ENCODE peak calls at places on chromosomes 16 and 17, in six cellular contexts. One of them, this sample, is unnamed.
A peak's percentile ranks its signal among the peaks of the same experiment; 100 is the strongest.

GRCh38 chr17:44097110-44097810 is 26.2 kb downstream of the HDAC5 start:
- DNase-seq in right lobe of liver: peak; percentile 95
- DNase-seq in sigmoid colon: no peak
- DNase-seq in H54: no peak
- DNase-seq in tibial nerve: no peak
- DNase-seq in Peyer's patch: no peak
- DNase-seq in this sample: no peak

GRCh38 chr16:83561876-83562275 is 245.9 kb upstream of the HSBP1 start:
- DNase-seq in right lobe of liver: no peak
- DNase-seq in sigmoid colon: no peak
- DNase-seq in H54: peak; percentile 6
- DNase-seq in tibial nerve: no peak
- DNase-seq in Peyer's patch: no peak
- DNase-seq in this sample: no peak

GRCh38 chr17:17778308-17779014 is 58.3 kb downstream of the SREBF1 start:
- DNase-seq in right lobe of liver: no peak
- DNase-seq in sigmoid colon: peak; percentile 96
- DNase-seq in H54: no peak
- DNase-seq in tibial nerve: peak; percentile 39
- DNase-seq in Peyer's patch: peak; percentile 69
- DNase-seq in this sample: no peak

GRCh38 chr16:72124148-72124547 is 30.5 kb downstream of the DHX38 start:
- DNase-seq in right lobe of liver: no peak
- DNase-seq in sigmoid colon: no peak
- DNase-seq in H54: no peak
- DNase-seq in tibial nerve: no peak
- DNase-seq in Peyer's patch: no peak
- DNase-seq in this sample: no peak

GRCh38 chr17:3959921-3960601 is 4.2 kb downstream of the ATP2A3 start:
- DNase-seq in right lobe of liver: no peak
- DNase-seq in sigmoid colon: no peak
- DNase-seq in H54: no peak
- DNase-seq in tibial nerve: no peak
- DNase-seq in Peyer's patch: no peak
- DNase-seq in this sample: no peak

GRCh38 chr17:70767102-70767701 is 597.9 kb downstream of the KCNJ2 start:
- DNase-seq in right lobe of liver: no peak
- DNase-seq in sigmoid colon: no peak
- DNase-seq in H54: peak; percentile 5
- DNase-seq in tibial nerve: no peak
- DNase-seq in Peyer's patch: no peak
- DNase-seq in this sample: peak; percentile 11

GRCh38 chr17:17351356-17351891 is 48.3 kb downstream of the NT5M start:
- DNase-seq in right lobe of liver: no peak
- DNase-seq in sigmoid colon: peak; percentile 33
- DNase-seq in H54: no peak
- DNase-seq in tibial nerve: no peak
- DNase-seq in Peyer's patch: peak; percentile 43
- DNase-seq in this sample: no peak

GRCh38 chr17:68460715-68461114 is 3.4 kb upstream of the WIPI1 start:
- DNase-seq in right lobe of liver: no peak
- DNase-seq in sigmoid colon: no peak
- DNase-seq in H54: no peak
- DNase-seq in tibial nerve: no peak
- DNase-seq in Peyer's patch: no peak
- DNase-seq in this sample: peak; percentile 72

GRCh38 chr17:60601443-60602384 is 1.7 kb downstream of the PPM1D start:
- DNase-seq in right lobe of liver: no peak
- DNase-seq in sigmoid colon: peak; percentile 73
- DNase-seq in H54: peak; percentile 48
- DNase-seq in tibial nerve: no peak
- DNase-seq in Peyer's patch: peak; percentile 66
- DNase-seq in this sample: peak; percentile 85

GRCh38 chr17:7041607-7042506 is 2.0 kb downstream of the SLC16A11 start:
- DNase-seq in right lobe of liver: no peak
- DNase-seq in sigmoid colon: no peak
- DNase-seq in H54: no peak
- DNase-seq in tibial nerve: no peak
- DNase-seq in Peyer's patch: peak; percentile 60
- DNase-seq in this sample: no peak

GRCh38 chr16:27253526-27253930 is 15.0 kb downstream of the NSMCE1 start:
- DNase-seq in right lobe of liver: no peak
- DNase-seq in sigmoid colon: no peak
- DNase-seq in H54: peak; percentile 75
- DNase-seq in tibial nerve: no peak
- DNase-seq in Peyer's patch: peak; percentile 28
- DNase-seq in this sample: no peak

GRCh38 chr17:44970136-44970737 is 2.1 kb upstream of the C1QL1 start:
- DNase-seq in right lobe of liver: no peak
- DNase-seq in sigmoid colon: peak; percentile 89
- DNase-seq in H54: peak; percentile 91
- DNase-seq in tibial nerve: no peak
- DNase-seq in Peyer's patch: no peak
- DNase-seq in this sample: no peak

GRCh38 chr17:56715613-56716357 is 117.9 kb downstream of the C17orf67 start:
- DNase-seq in right lobe of liver: peak; percentile 74
- DNase-seq in sigmoid colon: peak; percentile 89
- DNase-seq in H54: peak; percentile 77
- DNase-seq in tibial nerve: peak; percentile 64
- DNase-seq in Peyer's patch: peak; percentile 91
- DNase-seq in this sample: peak; percentile 80

GRCh38 chr17:50708050-50709000 is 611 bp upstream of the ANKRD40 start:
- DNase-seq in right lobe of liver: no peak
- DNase-seq in sigmoid colon: no peak
- DNase-seq in H54: no peak
- DNase-seq in tibial nerve: no peak
- DNase-seq in Peyer's patch: no peak
- DNase-seq in this sample: peak; percentile 68

GRCh38 chr16:67461600-67462278 is 19.2 kb downstream of the ATP6V0D1 start:
- DNase-seq in right lobe of liver: no peak
- DNase-seq in sigmoid colon: no peak
- DNase-seq in H54: no peak
- DNase-seq in tibial nerve: no peak
- DNase-seq in Peyer's patch: peak; percentile 93
- DNase-seq in this sample: no peak

GRCh38 chr17:10198509-10199249 is at the start of gene GAS7:
- DNase-seq in right lobe of liver: peak; percentile 65
- DNase-seq in sigmoid colon: peak; percentile 84
- DNase-seq in H54: no peak
- DNase-seq in tibial nerve: peak; percentile 43
- DNase-seq in Peyer's patch: peak; percentile 69
- DNase-seq in this sample: no peak

GRCh38 chr17:27295945-27296344 is 2.0 kb downstream of the WSB1 start:
- DNase-seq in right lobe of liver: no peak
- DNase-seq in sigmoid colon: no peak
- DNase-seq in H54: no peak
- DNase-seq in tibial nerve: no peak
- DNase-seq in Peyer's patch: no peak
- DNase-seq in this sample: peak; percentile 25

GRCh38 chr17:82346342-82347300 is 12.4 kb upstream of the TEX19 start:
- DNase-seq in right lobe of liver: no peak
- DNase-seq in sigmoid colon: no peak
- DNase-seq in H54: no peak
- DNase-seq in tibial nerve: no peak
- DNase-seq in Peyer's patch: no peak
- DNase-seq in this sample: no peak

GRCh38 chr17:61809816-61810392 is 53.4 kb downstream of the BRIP1 start:
- DNase-seq in right lobe of liver: no peak
- DNase-seq in sigmoid colon: no peak
- DNase-seq in H54: no peak
- DNase-seq in tibial nerve: no peak
- DNase-seq in Peyer's patch: no peak
- DNase-seq in this sample: no peak

GRCh38 chr16:12833939-12834338 is 30.3 kb upstream of the CPPED1 start:
- DNase-seq in right lobe of liver: no peak
- DNase-seq in sigmoid colon: no peak
- DNase-seq in H54: peak; percentile 69
- DNase-seq in tibial nerve: no peak
- DNase-seq in Peyer's patch: no peak
- DNase-seq in this sample: no peak
- TF ChIP-seq POLR2A in right lobe of liver: no peak
- TF ChIP-seq POLR2A in sigmoid colon: no peak
- TF ChIP-seq POLR2A in H54: no peak
- TF ChIP-seq POLR2A in tibial nerve: no peak
- TF ChIP-seq POLR2A in Peyer's patch: no peak
- TF ChIP-seq POLR2A in this sample: no peak

GRCh38 chr17:28744104-28744801 is 442 bp downstream of the TRAF4 start:
- DNase-seq in right lobe of liver: peak; percentile 79
- DNase-seq in sigmoid colon: peak; percentile 74
- DNase-seq in H54: no peak
- DNase-seq in tibial nerve: no peak
- DNase-seq in Peyer's patch: peak; percentile 80
- DNase-seq in this sample: peak; percentile 78

GRCh38 chr17:28745777-28746473 is 2.1 kb downstream of the TRAF4 start:
- DNase-seq in right lobe of liver: peak; percentile 84
- DNase-seq in sigmoid colon: no peak
- DNase-seq in H54: peak; percentile 83
- DNase-seq in tibial nerve: no peak
- DNase-seq in Peyer's patch: peak; percentile 77
- DNase-seq in this sample: no peak

GRCh38 chr17:28744802-28745051 is 916 bp downstream of the TRAF4 start:
- DNase-seq in right lobe of liver: no peak
- DNase-seq in sigmoid colon: no peak
- DNase-seq in H54: no peak
- DNase-seq in tibial nerve: no peak
- DNase-seq in Peyer's patch: no peak
- DNase-seq in this sample: peak; percentile 54

GRCh38 chr17:28746611-28747045 is 2.8 kb downstream of the TRAF4 start:
- DNase-seq in right lobe of liver: peak; percentile 69
- DNase-seq in sigmoid colon: no peak
- DNase-seq in H54: no peak
- DNase-seq in tibial nerve: no peak
- DNase-seq in Peyer's patch: peak; percentile 90
- DNase-seq in this sample: no peak

GRCh38 chr17:28745052-28745776 is 1.4 kb downstream of the TRAF4 start:
- DNase-seq in right lobe of liver: peak; percentile 63
- DNase-seq in sigmoid colon: peak; percentile 83
- DNase-seq in H54: no peak
- DNase-seq in tibial nerve: peak; percentile 30
- DNase-seq in Peyer's patch: peak; percentile 74
- DNase-seq in this sample: peak; percentile 64
- TF ChIP-seq POLR2A in right lobe of liver: no peak
- TF ChIP-seq POLR2A in sigmoid colon: no peak
- TF ChIP-seq POLR2A in H54: peak; percentile 33
- TF ChIP-seq POLR2A in tibial nerve: peak; percentile 56
- TF ChIP-seq POLR2A in Peyer's patch: no peak
- TF ChIP-seq POLR2A in this sample: no peak

GRCh38 chr16:29809850-29810698 is 1.9 kb upstream of the PRRT2 start:
- DNase-seq in right lobe of liver: peak; percentile 56
- DNase-seq in sigmoid colon: no peak
- DNase-seq in H54: no peak
- DNase-seq in tibial nerve: no peak
- DNase-seq in Peyer's patch: no peak
- DNase-seq in this sample: no peak

GRCh38 chr16:29810699-29811169 is 1.3 kb upstream of the PRRT2 start:
- DNase-seq in right lobe of liver: no peak
- DNase-seq in sigmoid colon: no peak
- DNase-seq in H54: no peak
- DNase-seq in tibial nerve: no peak
- DNase-seq in Peyer's patch: no peak
- DNase-seq in this sample: no peak

GRCh38 chr16:29811896-29812665 is at the start of gene PRRT2:
- DNase-seq in right lobe of liver: peak; percentile 57
- DNase-seq in sigmoid colon: peak; percentile 89
- DNase-seq in H54: no peak
- DNase-seq in tibial nerve: peak; percentile 35
- DNase-seq in Peyer's patch: peak; percentile 72
- DNase-seq in this sample: no peak

GRCh38 chr16:29812754-29813643 is 1.0 kb downstream of the PRRT2 start:
- DNase-seq in right lobe of liver: peak; percentile 50
- DNase-seq in sigmoid colon: no peak
- DNase-seq in H54: no peak
- DNase-seq in tibial nerve: no peak
- DNase-seq in Peyer's patch: no peak
- DNase-seq in this sample: no peak

DNA sequence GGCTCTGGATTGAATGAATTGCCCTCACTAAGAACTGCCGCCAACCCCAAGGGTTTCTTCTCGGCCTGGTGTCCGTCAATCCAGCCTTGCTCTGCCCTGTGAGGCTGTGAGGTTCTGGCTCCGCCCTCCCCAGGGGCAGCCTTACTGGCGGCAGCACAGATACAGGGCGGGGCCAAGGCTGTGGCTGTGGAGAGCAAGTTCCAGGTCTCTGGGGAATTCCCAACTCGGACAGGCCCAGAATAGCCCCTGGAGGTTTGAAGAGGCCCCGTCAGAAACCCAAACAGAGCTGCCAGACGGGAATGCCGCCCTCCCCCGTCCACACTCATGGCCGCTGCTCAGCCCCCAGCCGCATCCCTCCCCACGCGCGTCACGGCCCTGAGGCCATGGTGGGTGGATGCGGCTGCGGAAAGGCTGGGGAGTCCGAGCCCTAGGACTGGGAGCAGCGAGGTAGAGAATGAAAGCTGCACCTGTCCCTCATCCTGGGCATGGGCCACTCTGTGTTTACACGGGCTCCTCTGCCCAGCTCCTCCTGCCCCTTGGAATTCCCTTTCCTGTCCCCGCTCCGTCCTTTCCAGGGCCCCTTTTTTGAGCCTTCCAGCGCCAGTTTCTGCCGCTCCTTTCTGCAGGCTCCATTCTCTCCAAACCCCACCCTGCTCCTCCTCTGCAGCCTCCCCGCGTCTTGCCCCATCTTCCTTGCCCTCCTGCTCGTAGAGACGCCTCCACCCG is 660 bp upstream of the PRRT2 start:
- DNase-seq in right lobe of liver: peak; percentile 97
- DNase-seq in sigmoid colon: peak; percentile 99
- DNase-seq in H54: peak; percentile 94
- DNase-seq in tibial nerve: peak; percentile 94
- DNase-seq in Peyer's patch: peak; percentile 96
- DNase-seq in this sample: peak; percentile 84
- TF ChIP-seq POLR2A in right lobe of liver: peak; percentile 33
- TF ChIP-seq POLR2A in sigmoid colon: no peak
- TF ChIP-seq POLR2A in H54: peak; percentile 67
- TF ChIP-seq POLR2A in tibial nerve: peak; percentile 75
- TF ChIP-seq POLR2A in Peyer's patch: peak; percentile 23
- TF ChIP-seq POLR2A in this sample: peak; percentile 65

DNA sequence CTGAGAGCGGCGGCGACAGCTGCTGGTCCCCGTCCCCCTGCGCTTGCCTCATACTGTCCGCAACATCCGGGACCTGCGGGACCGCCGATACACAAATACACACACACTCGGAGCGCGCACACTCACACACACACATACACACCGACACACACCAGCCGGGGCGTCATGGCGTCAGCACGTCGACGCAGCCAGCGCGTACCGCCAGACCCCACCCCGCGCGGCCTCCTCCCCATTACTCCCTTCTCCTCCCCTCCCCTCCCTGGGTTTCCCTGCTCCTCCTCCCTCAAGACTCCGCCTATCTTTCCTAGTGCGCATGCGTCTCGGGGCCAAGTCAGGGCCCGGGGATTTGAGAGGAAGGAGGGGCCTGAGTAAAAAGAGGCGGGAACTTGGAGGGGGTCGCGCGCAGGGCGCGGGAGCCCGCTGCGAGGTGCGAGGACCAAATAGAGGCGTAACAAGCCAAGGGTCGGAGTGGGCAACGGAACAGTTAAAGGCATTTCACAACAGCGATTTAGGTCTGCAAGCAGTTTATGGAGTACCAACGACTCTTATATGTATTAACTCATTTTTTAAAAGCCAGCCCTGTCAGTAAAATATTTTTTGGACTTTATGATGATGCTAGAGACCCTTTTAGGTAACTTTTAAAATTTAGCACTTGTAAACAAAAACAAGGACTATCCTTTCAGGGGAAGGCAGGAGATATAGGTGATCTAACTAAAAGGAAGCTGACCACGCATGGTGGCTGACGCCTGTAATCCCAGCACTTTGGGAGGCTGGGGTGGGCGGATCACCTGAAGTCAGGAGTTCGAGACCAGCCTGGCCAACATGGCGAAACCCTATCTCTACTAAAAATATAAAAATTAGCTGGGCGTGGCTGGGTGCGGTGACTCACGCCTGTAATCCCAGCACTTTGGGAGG is at the start of gene SPOP:
- DNase-seq in right lobe of liver: peak; percentile 100
- DNase-seq in sigmoid colon: peak; percentile 100
- DNase-seq in H54: peak; percentile 89
- DNase-seq in tibial nerve: peak; percentile 99
- DNase-seq in Peyer's patch: peak; percentile 100
- DNase-seq in this sample: peak; percentile 100
- TF ChIP-seq POLR2A in right lobe of liver: peak; percentile 32
- TF ChIP-seq POLR2A in sigmoid colon: peak; percentile 5
- TF ChIP-seq POLR2A in H54: peak; percentile 83
- TF ChIP-seq POLR2A in tibial nerve: peak; percentile 60
- TF ChIP-seq POLR2A in Peyer's patch: peak; percentile 66
- TF ChIP-seq POLR2A in this sample: peak; percentile 46

This sample was measured in erythroblast.